ENCODE peak calls at places on chromosomes 2 and 18, in six cellular contexts. T is epithelial cell of esophagus, N is sigmoid colon, F is AG09309, O is fibroblast of lung, S is nephron progenitor cell. M is an unnamed sample.

GRCh38 chr2:215773728-215774127 is 239.6 kb downstream of the MREG start:
- DNase-seq in N (no peak), T (peak), S (no peak), O (peak), F (peak), M (no peak)

GRCh38 chr2:112730791-112731190 is 10.0 kb downstream of the NT5DC4 start:
- DNase-seq in O (no peak), N (no peak), T (no peak), S (no peak), F (no peak), M (no peak)

GRCh38 chr2:27823564-27823963 is 52.0 kb downstream of the MRPL33 start:
- DNase-seq in O (no peak), S (no peak), T (no peak), F (no peak), N (no peak), M (no peak)

GRCh38 chr2:198186257-198186656 is 381.9 kb downstream of the PLCL1 start:
- DNase-seq in F (no peak), O (no peak), S (no peak), T (no peak), N (no peak), M (no peak)

GRCh38 chr2:14994721-14995120 is 362.2 kb downstream of the LRATD1 start:
- DNase-seq in S (no peak), T (peak), O (no peak), F (no peak), N (no peak), M (no peak)

GRCh38 chr2:65551528-65551927 is 119.1 kb upstream of the SPRED2 start:
- DNase-seq in N (no peak), S (no peak), O (no peak), T (no peak), F (no peak), M (no peak)

GRCh38 chr2:159982270-159982669 is 80.1 kb downstream of the PLA2R1 start:
- DNase-seq in N (peak), O (peak), T (peak), F (peak), S (no peak), M (no peak)

GRCh38 chr2:86476092-86476491 is 34.9 kb downstream of the KDM3A start:
- DNase-seq in S (no peak), F (peak), N (no peak), T (no peak), O (peak), M (no peak)

GRCh38 chr2:62845256-62845655 is 139.7 kb downstream of the EHBP1 start:
- DNase-seq in F (no peak), O (no peak), N (no peak), S (no peak), T (no peak), M (no peak)

GRCh38 chr2:15840173-15840572 is 100.2 kb upstream of the MYCN start:
- DNase-seq in S (no peak), N (no peak), T (peak), F (no peak), O (no peak), M (no peak)

GRCh38 chr2:126650994-126651393 is 5.0 kb upstream of the GYPC start:
- DNase-seq in T (no peak), N (no peak), F (no peak), S (no peak), O (no peak), M (no peak)
- TF ChIP-seq CTCF in T (no peak), N (no peak), F (no peak), S (no peak), O (no peak), M (no peak)

GRCh38 chr18:25595274-25595673 is 243.3 kb upstream of the ZNF521 start:
- DNase-seq in F (no peak), O (no peak), S (no peak), N (no peak), T (no peak), M (no peak)

GRCh38 chr18:25590456-25590855 is 238.5 kb upstream of the ZNF521 start:
- DNase-seq in F (no peak), O (no peak), N (no peak), S (no peak), T (no peak), M (no peak)

GRCh38 chr18:25587545-25587944 is 235.6 kb upstream of the ZNF521 start:
- DNase-seq in O (no peak), N (no peak), T (no peak), F (no peak), S (no peak), M (no peak)

GRCh38 chr18:25594351-25594750 is 242.4 kb upstream of the ZNF521 start:
- DNase-seq in T (no peak), F (no peak), S (no peak), O (peak), N (no peak), M (no peak)

DNA sequence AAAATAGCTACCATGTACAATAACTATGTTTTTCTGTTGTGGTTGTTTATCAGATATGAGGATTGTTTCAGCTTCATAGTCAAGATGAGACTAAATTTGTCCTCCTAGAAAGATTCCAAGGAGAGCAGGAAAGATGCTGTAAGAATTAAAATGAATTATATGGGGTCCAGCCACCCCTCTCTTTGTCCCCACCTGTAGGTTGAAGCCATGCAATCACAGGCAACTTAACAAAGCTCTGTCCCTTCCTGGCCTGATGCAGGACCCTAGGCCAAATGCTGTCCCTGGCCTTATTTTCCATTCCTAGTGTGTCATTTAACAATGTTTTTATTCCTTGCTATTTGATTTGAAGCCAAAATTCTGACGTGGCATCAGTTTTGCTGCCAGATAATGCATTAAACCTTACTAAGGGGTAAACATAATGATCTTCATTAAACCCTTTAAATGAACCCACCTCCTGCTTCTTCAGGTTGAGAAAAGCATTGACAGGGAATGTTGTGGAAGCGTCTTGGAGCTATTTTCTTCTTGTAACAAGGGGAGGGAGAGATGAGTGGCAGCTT is 240.9 kb upstream of the ZNF521 start:
- DNase-seq in O (no peak), N (no peak), T (no peak), F (no peak), S (no peak), M (no peak)
- TF ChIP-seq CTCF in O (no peak), N (no peak), T (no peak), F (no peak), S (no peak), M (peak)

DNA sequence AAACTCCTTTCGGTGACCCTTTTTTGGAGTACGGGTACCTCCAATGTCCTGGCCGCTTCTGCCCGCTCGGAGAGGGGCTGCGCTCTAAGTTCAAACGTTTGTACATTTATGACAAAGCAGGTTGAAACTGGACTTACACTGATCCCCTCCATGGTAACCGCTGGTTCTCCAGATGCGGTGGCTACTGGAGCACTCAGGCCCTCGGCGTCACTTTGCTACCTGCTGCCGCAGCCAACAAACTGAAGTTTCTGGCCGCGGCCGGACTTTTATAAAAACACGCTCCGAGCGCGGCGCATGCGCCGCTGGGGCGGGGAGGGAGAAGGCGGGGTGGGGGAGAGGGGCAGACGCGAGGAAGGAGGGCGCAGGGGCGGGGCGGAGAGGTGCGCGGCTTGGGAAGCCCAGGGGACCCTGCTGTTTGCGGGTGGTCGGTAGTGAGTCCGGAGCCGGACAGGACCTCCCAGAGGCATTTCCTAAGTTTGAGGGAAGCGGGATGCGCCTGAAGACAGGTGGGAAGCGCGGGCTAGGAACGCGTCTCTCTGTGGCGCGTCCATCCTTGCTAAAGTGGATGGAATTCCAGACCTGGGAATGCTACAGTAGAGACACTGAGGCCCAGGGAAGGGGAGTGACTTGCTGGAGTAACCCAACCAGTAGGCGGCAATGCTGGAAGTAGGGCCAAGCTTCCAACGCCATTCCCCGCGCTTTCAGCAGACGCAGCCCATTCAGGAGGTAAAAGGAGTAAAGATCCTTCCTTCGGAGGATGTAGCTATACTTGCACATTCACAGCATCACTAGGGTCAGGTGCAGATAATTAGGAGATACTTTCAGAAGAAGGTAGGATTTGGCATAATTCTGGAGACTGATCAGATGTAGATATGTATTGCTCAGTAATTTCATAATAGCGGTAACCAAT is at the start of gene CXCR4:
- DNase-seq in T (peak), O (peak), S (peak), N (peak), F (no peak), M (peak)
- TF ChIP-seq CTCF in T (no peak), O (peak), S (peak), N (no peak), F (no peak), M (peak)

DNA sequence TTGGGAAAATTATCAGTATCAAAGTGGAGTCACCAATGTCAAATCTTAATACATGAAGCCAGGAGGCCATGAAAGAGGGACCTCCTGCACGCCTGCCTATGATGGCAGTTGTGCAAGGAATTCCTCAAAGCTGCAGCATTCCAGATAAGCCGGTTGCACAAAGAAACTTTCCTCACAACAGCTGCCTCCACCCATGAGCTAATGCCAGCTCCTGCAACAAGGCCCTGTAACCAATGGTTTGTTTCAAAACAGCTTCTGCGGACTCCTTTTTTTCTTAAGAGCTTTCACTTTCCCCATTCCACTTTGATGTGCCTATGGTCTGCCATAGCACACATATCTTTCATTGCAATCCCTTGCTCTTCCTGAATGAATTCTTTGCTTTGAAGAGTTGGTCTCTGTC is 22.4 kb downstream of the TMEM200C start:
- DNase-seq in T (no peak), F (no peak), S (no peak), O (no peak), N (no peak), M (no peak)
- TF ChIP-seq CTCF in T (no peak), F (no peak), S (no peak), O (no peak), N (no peak), M (no peak)

GRCh38 chr2:2229898-2230817 is 100.9 kb downstream of the MYT1L start:
- DNase-seq in F (no peak), O (no peak), T (peak), N (no peak), S (no peak), M (no peak)
- TF ChIP-seq CTCF in F (no peak), O (no peak), T (no peak), N (no peak), S (no peak), M (no peak)

GRCh38 chr18:26813043-26813442 is 52.5 kb downstream of the AQP4 start:
- DNase-seq in S (peak), O (peak), T (peak), N (no peak), F (no peak), M (no peak)
- TF ChIP-seq CTCF in S (peak), O (no peak), T (peak), N (no peak), F (no peak), M (peak)

GRCh38 chr2:73254343-73255006 is 20.4 kb downstream of the CCT7 start:
- DNase-seq in O (no peak), S (no peak), F (no peak), T (peak), N (no peak), M (no peak)
- TF ChIP-seq CTCF in O (no peak), S (no peak), F (no peak), T (no peak), N (no peak), M (no peak)

GRCh38 chr2:234751275-234751938 is 200.4 kb upstream of the SH3BP4 start:
- DNase-seq in T (no peak), O (peak), S (no peak), N (no peak), F (no peak), M (no peak)
- TF ChIP-seq CTCF in T (no peak), O (no peak), S (no peak), N (no peak), F (no peak), M (no peak)

GRCh38 chr2:23686405-23687029 is 240.4 kb downstream of the ATAD2B start:
- DNase-seq in S (no peak), O (no peak), F (no peak), T (no peak), N (no peak), M (no peak)
- TF ChIP-seq CTCF in S (no peak), O (no peak), F (no peak), T (no peak), N (no peak), M (no peak)

DNA sequence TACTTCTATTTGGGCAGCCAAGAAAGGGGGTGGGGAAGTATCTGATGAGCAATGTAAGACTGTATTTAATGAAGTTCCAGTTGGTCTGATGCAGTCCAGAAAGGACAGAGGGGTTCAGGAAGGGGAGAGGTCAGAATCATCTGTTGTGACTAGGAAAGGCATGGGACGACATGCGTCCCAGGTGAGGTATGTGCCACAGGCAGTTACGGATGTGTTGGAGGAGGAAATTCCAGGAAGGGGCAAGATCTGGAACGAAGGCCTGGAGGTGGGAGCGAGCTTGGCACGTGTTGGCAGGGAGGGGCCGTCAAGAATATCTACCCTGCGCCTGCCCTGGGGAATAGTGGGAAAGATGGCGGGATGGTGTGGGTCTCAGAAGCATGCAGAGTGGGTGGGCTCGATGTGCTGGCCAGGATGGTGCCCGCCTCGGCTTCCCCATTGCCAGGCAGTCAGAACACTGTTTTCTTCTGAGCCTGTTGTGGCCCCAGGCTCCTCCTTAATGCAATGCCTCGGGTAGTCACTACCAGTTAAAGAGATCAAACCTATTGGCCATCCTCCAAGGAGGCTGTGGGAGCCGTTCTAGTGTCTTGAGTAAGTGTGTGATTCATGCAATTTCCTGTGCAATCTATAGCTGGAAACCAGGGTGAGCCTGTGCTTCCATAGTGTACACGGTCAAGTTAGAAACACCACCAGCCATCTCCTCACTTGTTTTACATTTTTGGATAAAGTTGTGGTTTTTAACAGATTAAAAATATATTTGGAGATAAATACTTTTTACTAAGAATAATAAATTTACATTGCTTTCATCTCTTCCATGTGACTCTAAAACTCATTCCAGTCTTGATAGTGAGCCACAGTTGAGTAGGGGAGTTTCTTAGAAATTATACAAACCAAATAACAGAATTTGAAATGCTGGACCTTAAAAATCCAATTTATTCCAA is 57.6 kb upstream of the TXNDC2 start:
- DNase-seq in N (peak), S (no peak), O (peak), T (peak), F (peak), M (no peak)
- TF ChIP-seq CTCF in N (no peak), S (no peak), O (no peak), T (no peak), F (no peak), M (no peak)